ENCODE peak calls at places on chromosome 9, in five cellular contexts. S is effector memory CD4-positive, alpha-beta T cell; X is ovary; G is brain microvascular endothelial cell; P is uterus. V is an unnamed sample.

GRCh38 chr9:110029422-110029814 is 178.5 kb downstream of the C9orf152 start:
- DNase-seq in S (no peak), X (no peak), G (peak), P (peak), V (peak)

GRCh38 chr9:82456621-82457020 is 468.0 kb downstream of the SPATA31D1 start:
- DNase-seq in S (no peak), X (no peak), G (peak), P (no peak), V (no peak)

GRCh38 chr9:5511935-5512580 is 1.7 kb downstream of the PDCD1LG2 start:
- DNase-seq in S (no peak), X (no peak), G (no peak), P (no peak), V (no peak)

GRCh38 chr9:87327567-87328125 is 170.0 kb upstream of the DAPK1 start:
- DNase-seq in S (no peak), X (no peak), G (no peak), P (no peak), V (no peak)

GRCh38 chr9:130692365-130692764 is 1.2 kb upstream of the EXOSC2 start:
- DNase-seq in S (no peak), X (peak), G (no peak), P (no peak), V (peak)

GRCh38 chr9:133340256-133340655 is 4.3 kb upstream of the SURF6 start:
- DNase-seq in S (no peak), X (no peak), G (no peak), P (no peak), V (no peak)

GRCh38 chr9:69460002-69460401 is 135.0 kb downstream of the ENTREP1 start:
- DNase-seq in S (no peak), X (no peak), G (no peak), P (no peak), V (no peak)

GRCh38 chr9:108443278-108443633 is 412.5 kb downstream of the ACTL7B start:
- DNase-seq in S (no peak), X (no peak), G (no peak), P (no peak), V (no peak)

GRCh38 chr9:11023201-11023600 is 410.4 kb upstream of the PTPRD start:
- DNase-seq in S (no peak), X (no peak), G (no peak), P (no peak), V (no peak)

GRCh38 chr9:124196814-124197176 is 61.0 kb upstream of the NEK6 start:
- DNase-seq in S (no peak), X (no peak), G (no peak), P (no peak), V (no peak)

GRCh38 chr9:28179893-28180292 is 606.6 kb upstream of the C9orf72 start:
- DNase-seq in S (no peak), X (no peak), G (no peak), P (no peak), V (no peak)

GRCh38 chr9:18261143-18261542 is 212.8 kb upstream of the ADAMTSL1 start:
- DNase-seq in S (no peak), X (no peak), G (no peak), P (peak), V (no peak)

GRCh38 chr9:112032733-112033132 is 136.1 kb downstream of the UGCG start:
- DNase-seq in S (no peak), X (no peak), G (no peak), P (no peak), V (no peak)

GRCh38 chr9:110282023-110282766 is 25.9 kb upstream of the TXN start:
- DNase-seq in S (no peak), X (no peak), G (no peak), P (no peak), V (no peak)

GRCh38 chr9:83649515-83649914 is 26.6 kb downstream of the IDNK start:
- DNase-seq in S (no peak), X (no peak), G (no peak), P (no peak), V (no peak)

GRCh38 chr9:83570359-83570758 is 32.2 kb upstream of the FRMD3 start:
- DNase-seq in S (no peak), X (no peak), G (no peak), P (no peak), V (no peak)

GRCh38 chr9:120755827-120756434 is 37.3 kb downstream of the FBXW2 start:
- DNase-seq in S (peak), X (peak), G (peak), P (peak), V (peak)

GRCh38 chr9:117687532-117687931 is 16.7 kb upstream of the TLR4 start:
- DNase-seq in S (no peak), X (no peak), G (no peak), P (no peak), V (no peak)

GRCh38 chr9:104747245-104747564 is 278 bp upstream of the NIPSNAP3A start:
- DNase-seq in S (no peak), X (no peak), G (no peak), P (no peak), V (no peak)

GRCh38 chr9:91214086-91214485 is 147.6 kb downstream of the AUH start:
- DNase-seq in S (no peak), X (no peak), G (no peak), P (no peak), V (no peak)

GRCh38 chr9:8867148-8867547 is 1067.6 kb upstream of the DMAC1 start:
- DNase-seq in S (no peak), X (no peak), G (no peak), P (no peak), V (no peak)

GRCh38 chr9:73683862-73684591 is 532.4 kb downstream of the ANXA1 start:
- DNase-seq in S (no peak), X (no peak), G (peak), P (no peak), V (no peak)

GRCh38 chr9:125674981-125675973 is 31.7 kb downstream of the MAPKAP1 start:
- DNase-seq in S (no peak), X (no peak), G (peak), P (no peak), V (no peak)

GRCh38 chr9:127470662-127471061 is 19.4 kb downstream of the LRSAM1 start:
- DNase-seq in S (no peak), X (no peak), G (no peak), P (no peak), V (no peak)

GRCh38 chr9:137534256-137535119 is 15.7 kb downstream of the PNPLA7 start:
- DNase-seq in S (no peak), X (peak), G (peak), P (no peak), V (peak)

GRCh38 chr9:34654317-34655083 is 2.5 kb downstream of the IL11RA start:
- DNase-seq in S (no peak), X (peak), G (no peak), P (peak), V (peak)

GRCh38 chr9:70112981-70113380 is 69.3 kb downstream of the MAMDC2 start:
- DNase-seq in S (no peak), X (no peak), G (no peak), P (no peak), V (no peak)

GRCh38 chr9:87695523-87695922 is 30.4 kb upstream of the CTSL start:
- DNase-seq in S (no peak), X (no peak), G (no peak), P (no peak), V (no peak)

GRCh38 chr9:113464672-113465271 is 1.2 kb downstream of the RGS3 start:
- DNase-seq in S (no peak), X (no peak), G (no peak), P (no peak), V (no peak)

DNA sequence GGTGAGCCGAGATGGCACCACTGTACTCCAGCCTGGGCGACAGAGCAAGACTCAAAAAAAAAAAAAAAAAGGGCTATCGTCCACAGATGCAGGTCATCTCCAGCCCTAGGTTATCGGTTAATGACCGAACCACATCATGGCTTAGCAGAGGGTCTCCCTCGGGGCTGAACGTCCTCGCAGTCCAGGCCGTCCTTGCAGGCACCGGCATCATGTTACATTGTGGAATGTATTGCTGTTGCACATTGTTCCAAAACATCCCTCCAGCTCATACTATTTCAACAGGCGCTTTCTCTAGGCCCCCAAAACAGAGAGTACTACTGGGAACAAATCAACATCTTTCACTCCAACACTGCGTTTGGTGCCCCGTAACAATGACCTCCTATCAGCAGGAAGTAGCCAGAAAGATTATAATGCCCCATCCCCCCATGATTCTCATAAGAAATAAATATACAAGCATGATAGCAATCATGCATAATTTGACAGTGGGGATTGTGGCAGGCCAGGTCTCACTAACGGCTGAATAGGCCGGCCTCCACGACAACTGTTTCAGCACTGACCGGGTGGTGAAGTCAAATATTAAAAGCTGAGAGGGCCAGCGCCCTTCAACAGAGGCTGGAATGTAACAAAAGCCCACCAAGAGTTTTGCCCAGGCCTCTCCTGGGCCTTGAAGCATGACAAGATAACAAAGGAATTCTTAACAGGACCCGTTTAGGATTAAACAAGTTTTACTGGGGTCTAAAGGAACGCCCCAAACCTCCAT is 1.1 kb upstream of the LCN9 start:
- DNase-seq in S (no peak), X (no peak), G (no peak), P (no peak), V (no peak)
- H3K4me3 ChIP-seq in S (no peak), X (no peak), G (no peak), P (no peak), V (no peak)

GRCh38 chr9:129078691-129079503 is 2.0 kb upstream of the DOLPP1 start:
- DNase-seq in S (no peak), X (no peak), G (no peak), P (no peak), V (no peak)
- H3K4me3 ChIP-seq in S (no peak), X (no peak), G (no peak), P (no peak), V (no peak)

DNA sequence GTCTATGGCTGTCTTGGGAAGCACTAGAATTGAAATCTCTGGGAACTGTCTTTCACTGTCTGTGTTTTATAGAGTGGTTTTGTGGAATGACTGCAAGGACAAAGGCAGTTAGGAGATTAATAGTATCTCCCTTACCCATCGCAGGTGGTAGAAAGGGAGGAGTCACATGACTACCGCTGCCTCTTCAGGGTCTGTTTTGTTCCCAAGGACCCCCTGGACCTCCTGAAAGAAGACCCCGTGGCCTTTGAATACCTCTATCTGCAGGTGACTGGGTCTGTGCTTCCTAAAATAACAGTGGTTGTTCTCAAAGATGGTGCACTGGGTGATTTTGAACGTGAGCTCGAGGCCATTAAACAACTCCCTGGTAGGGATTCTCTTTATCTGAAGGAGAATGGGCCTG is 22.8 kb upstream of the TRMT10B start:
- DNase-seq in S (no peak), X (no peak), G (no peak), P (no peak), V (no peak)
- H3K4me3 ChIP-seq in S (no peak), X (no peak), G (no peak), P (no peak), V (no peak)

GRCh38 chr9:4359016-4359415 is 59.1 kb upstream of the GLIS3 start:
- DNase-seq in S (no peak), X (no peak), G (no peak), P (no peak), V (no peak)
- H3K4me3 ChIP-seq in S (no peak), X (no peak), G (no peak), P (no peak), V (no peak)

DNA sequence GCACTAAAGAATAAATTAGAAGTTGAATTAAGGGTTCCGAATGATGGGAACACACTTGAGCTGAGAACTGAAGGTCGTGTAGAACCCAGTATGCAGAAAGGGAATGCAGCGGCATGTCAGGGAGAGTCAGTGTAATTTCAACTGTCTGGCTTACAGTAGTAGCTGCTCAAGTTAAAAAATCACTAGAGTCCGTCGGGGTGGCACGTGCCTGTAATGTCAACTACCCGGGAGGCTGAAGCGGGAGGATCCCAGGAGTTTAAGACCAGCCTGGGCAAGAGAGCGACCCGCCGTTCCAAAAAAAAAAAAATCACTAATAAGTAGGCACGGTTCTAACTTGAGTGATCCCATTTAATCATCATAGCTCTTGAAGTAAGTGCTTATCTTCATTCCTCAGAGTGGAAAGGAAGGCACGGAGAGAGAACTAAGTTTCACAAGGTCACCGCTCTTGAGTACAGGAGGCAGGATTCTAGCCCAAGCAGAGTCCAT is 935 bp downstream of the RMRP start:
- DNase-seq in S (no peak), X (peak), G (no peak), P (peak), V (peak)
- H3K4me3 ChIP-seq in S (peak), X (peak), G (peak), P (peak), V (peak)

GRCh38 chr9:36276254-36276653 is 18.0 kb upstream of the GNE start:
- DNase-seq in S (no peak), X (no peak), G (no peak), P (no peak), V (no peak)

GRCh38 chr9:36280989-36281388 is 22.7 kb upstream of the GNE start:
- DNase-seq in S (no peak), X (no peak), G (no peak), P (no peak), V (no peak)

GRCh38 chr9:36278243-36278642 is 20.0 kb upstream of the GNE start:
- DNase-seq in S (no peak), X (no peak), G (no peak), P (no peak), V (no peak)

GRCh38 chr9:36275060-36275459 is 16.8 kb upstream of the GNE start:
- DNase-seq in S (no peak), X (no peak), G (no peak), P (no peak), V (no peak)

GRCh38 chr9:36276840-36277239 is 18.6 kb upstream of the GNE start:
- DNase-seq in S (no peak), X (no peak), G (peak), P (no peak), V (no peak)
- H3K4me3 ChIP-seq in S (no peak), X (no peak), G (peak), P (no peak), V (no peak)

GRCh38 chr9:97635026-97635425 is 1.4 kb downstream of the NCBP1 start:
- DNase-seq in S (no peak), X (no peak), G (no peak), P (no peak), V (no peak)

GRCh38 chr9:97632406-97632991 is 669 bp downstream of the TSTD2 start:
- DNase-seq in S (no peak), X (peak), G (peak), P (peak), V (peak)

GRCh38 chr9:97636903-97637302 is 3.3 kb downstream of the NCBP1 start:
- DNase-seq in S (no peak), X (no peak), G (no peak), P (no peak), V (no peak)

GRCh38 chr9:97633859-97634485 is 351 bp downstream of the NCBP1 start:
- DNase-seq in S (no peak), X (no peak), G (no peak), P (no peak), V (no peak)

GRCh38 chr9:97632992-97633858 is at the start of the genes NCBP1 and TSTD2:
- DNase-seq in S (peak), X (peak), G (peak), P (peak), V (peak)
- H3K4me3 ChIP-seq in S (peak), X (peak), G (peak), P (peak), V (peak)

V was measured in thyroid gland.